ENCODE peak calls at places on chromosomes 7 and 10, in five cellular contexts. X is transverse colon, A is uterus, W is sigmoid colon, U is Peyer's patch. M is an unnamed sample.

GRCh38 chr7:104955276-104955675 is 58.7 kb upstream of the KMT2E start:
- DNase-seq in A (no peak), X (no peak), U (no peak), W (no peak), M (no peak)

GRCh38 chr10:34866848-34867247 is 51.8 kb upstream of the PARD3 start:
- DNase-seq in A (no peak), W (no peak), X (peak; percentile 31), U (no peak), M (peak; percentile 7)

GRCh38 chr10:91416339-91416868 is 6.3 kb downstream of the HECTD2 start:
- DNase-seq in W (no peak), A (no peak), U (no peak), X (no peak), M (no peak)

GRCh38 chr7:132577206-132578049 is 1.2 kb upstream of the PLXNA4 start:
- DNase-seq in U (peak; percentile 56), A (peak; percentile 76), X (peak; percentile 42), W (peak; percentile 88), M (peak; percentile 37)

GRCh38 chr10:115239761-115240160 is 146.6 kb downstream of the ATRNL1 start:
- DNase-seq in X (no peak), W (no peak), U (no peak), A (no peak), M (no peak)

GRCh38 chr7:156823441-156823840 is 69.5 kb downstream of the LMBR1 start:
- DNase-seq in X (no peak), U (no peak), W (no peak), A (no peak), M (no peak)

GRCh38 chr10:77428776-77429395 is 208.7 kb downstream of the KCNMA1 start:
- DNase-seq in W (peak; percentile 84), A (peak; percentile 67), X (peak; percentile 49), U (no peak), M (peak; percentile 71)

GRCh38 chr10:79403441-79404230 is 41.8 kb downstream of the ZCCHC24 start:
- DNase-seq in A (peak; percentile 44), W (peak; percentile 82), U (peak; percentile 44), X (no peak), M (no peak)

GRCh38 chr7:143914938-143915337 is 13.0 kb upstream of the TCAF1 start:
- DNase-seq in A (no peak), X (no peak), U (no peak), W (no peak), M (no peak)

GRCh38 chr7:135716677-135717238 is 11.2 kb downstream of the SLC13A4 start:
- DNase-seq in U (no peak), X (no peak), A (no peak), W (no peak), M (no peak)

GRCh38 chr10:71241114-71241898 is 28.9 kb downstream of the UNC5B start:
- DNase-seq in U (no peak), A (peak; percentile 79), X (no peak), W (no peak), M (no peak)

GRCh38 chr10:5556576-5556975 is 31.8 kb downstream of the CALML3 start:
- DNase-seq in A (peak; percentile 10), X (no peak), U (no peak), W (peak; percentile 44), M (no peak)

GRCh38 chr7:134925766-134926165 is 60.5 kb upstream of the AGBL3 start:
- DNase-seq in W (no peak), A (no peak), U (no peak), X (no peak), M (no peak)

GRCh38 chr7:120089968-120090367 is 183.0 kb upstream of the KCND2 start:
- DNase-seq in X (no peak), W (no peak), U (no peak), A (no peak), M (peak; percentile 20)

GRCh38 chr7:70113543-70113942 is 515.3 kb downstream of the AUTS2 start:
- DNase-seq in A (no peak), W (no peak), U (no peak), X (no peak), M (no peak)

GRCh38 chr7:45598697-45599520 is 24.7 kb downstream of the ADCY1 start:
- DNase-seq in X (no peak), U (no peak), A (no peak), W (no peak), M (no peak)

GRCh38 chr7:20224005-20224404 is 6.8 kb upstream of the MACC1 start:
- DNase-seq in U (no peak), A (no peak), X (no peak), W (no peak), M (no peak)

GRCh38 chr10:75632750-75633462 is 201.5 kb downstream of the LRMDA start:
- DNase-seq in U (no peak), W (no peak), X (no peak), A (peak; percentile 46), M (no peak)

GRCh38 chr10:32384185-32384584 is 37.2 kb upstream of the EPC1 start:
- DNase-seq in U (no peak), X (peak; percentile 63), A (no peak), W (no peak), M (no peak)

GRCh38 chr10:73797324-73798025 is 12.1 kb downstream of the ZSWIM8 start:
- DNase-seq in W (peak; percentile 64), A (no peak), U (peak; percentile 43), X (no peak), M (peak; percentile 22)

GRCh38 chr10:110357252-110357780 is 52.6 kb upstream of the SMNDC1 start:
- DNase-seq in A (peak; percentile 60), X (peak; percentile 45), W (no peak), U (no peak), M (no peak)

GRCh38 chr10:79322616-79323566 is 24.4 kb upstream of the PPIF start:
- DNase-seq in A (peak; percentile 20), W (peak; percentile 88), U (no peak), X (peak; percentile 71), M (no peak)

GRCh38 chr10:80493482-80494021 is 39.4 kb downstream of the TSPAN14 start:
- DNase-seq in W (no peak), U (no peak), A (no peak), X (no peak), M (no peak)

GRCh38 chr7:7438851-7439250 is 96.8 kb downstream of the COL28A1 start:
- DNase-seq in X (no peak), U (no peak), A (no peak), W (no peak), M (no peak)

GRCh38 chr7:95758187-95758586 is 14.2 kb upstream of the DYNC1I1 start:
- DNase-seq in W (no peak), X (no peak), U (no peak), A (no peak), M (no peak)

GRCh38 chr7:151840088-151840910 is 36.6 kb downstream of the PRKAG2 start:
- DNase-seq in W (no peak), U (no peak), X (no peak), A (no peak), M (no peak)

GRCh38 chr7:75735059-75735458 is 3.7 kb downstream of the HIP1 start:
- DNase-seq in U (no peak), W (no peak), A (no peak), X (no peak), M (no peak)

GRCh38 chr10:7397636-7398035 is 13.2 kb downstream of the SFMBT2 start:
- DNase-seq in U (no peak), A (no peak), W (no peak), X (no peak), M (no peak)

GRCh38 chr7:150383710-150384397 is 4.7 kb downstream of the ZNF775 start:
- DNase-seq in A (no peak), W (peak; percentile 83), X (peak; percentile 87), U (peak; percentile 74), M (no peak)

GRCh38 chr7:115471891-115472290 is 550.0 kb downstream of the MDFIC start:
- DNase-seq in W (no peak), X (no peak), U (no peak), A (no peak), M (no peak)

GRCh38 chr7:2758673-2759603 is 70.9 kb downstream of the AMZ1 start:
- DNase-seq in W (no peak), A (no peak), U (no peak), X (no peak), M (no peak)

GRCh38 chr7:80583901-80584300 is 54.5 kb upstream of the CD36 start:
- DNase-seq in X (no peak), U (no peak), W (no peak), A (no peak), M (no peak)

GRCh38 chr7:127437241-127437640 is 44.7 kb upstream of the ZNF800 start:
- DNase-seq in W (no peak), U (no peak), A (no peak), X (no peak), M (no peak)

GRCh38 chr7:44617225-44617885 is 10.9 kb downstream of the OGDH start:
- DNase-seq in A (no peak), U (no peak), X (no peak), W (no peak), M (no peak)

GRCh38 chr10:132448248-132448731 is 51.3 kb downstream of the PWWP2B start:
- DNase-seq in W (no peak), X (peak; percentile 91), A (peak; percentile 75), U (peak; percentile 92), M (peak; percentile 89)
- TF ChIP-seq POLR2A in W (no peak), X (peak; percentile 72), A (peak; percentile 22), U (no peak), M (no peak)

DNA sequence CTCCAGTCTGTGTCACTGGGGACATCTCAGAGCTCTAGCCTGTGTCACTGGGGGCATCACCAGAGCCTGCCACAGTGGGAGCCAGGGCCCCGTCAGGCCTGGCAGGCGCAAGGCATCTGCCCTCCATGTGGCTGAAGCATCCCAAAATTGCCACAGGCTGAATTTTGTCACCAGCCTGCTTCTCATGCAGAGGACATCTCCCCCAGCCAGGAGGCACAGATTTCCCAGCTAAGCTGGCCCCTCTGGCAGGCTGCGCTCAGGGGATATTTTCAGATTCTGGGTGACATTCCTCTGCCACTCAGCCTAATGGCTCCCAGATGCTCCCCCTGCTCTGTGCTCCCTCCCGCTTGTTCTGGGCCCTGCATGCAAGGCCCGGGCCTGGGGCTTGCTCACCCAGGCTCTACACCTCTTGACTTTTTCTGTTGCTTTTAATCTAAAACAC is 64.6 kb downstream of the COL13A1 start:
- DNase-seq in X (no peak), W (no peak), U (no peak), A (no peak), M (no peak)
- H3K4me1 ChIP-seq in X (peaks cover 12% of the 10 kb centered on the region), W (no peaks in the 10 kb centered on the region), U (peaks cover 42% of the 10 kb centered on the region), A (no peaks in the 10 kb centered on the region), M (peaks cover 8% of the 10 kb centered on the region)

DNA sequence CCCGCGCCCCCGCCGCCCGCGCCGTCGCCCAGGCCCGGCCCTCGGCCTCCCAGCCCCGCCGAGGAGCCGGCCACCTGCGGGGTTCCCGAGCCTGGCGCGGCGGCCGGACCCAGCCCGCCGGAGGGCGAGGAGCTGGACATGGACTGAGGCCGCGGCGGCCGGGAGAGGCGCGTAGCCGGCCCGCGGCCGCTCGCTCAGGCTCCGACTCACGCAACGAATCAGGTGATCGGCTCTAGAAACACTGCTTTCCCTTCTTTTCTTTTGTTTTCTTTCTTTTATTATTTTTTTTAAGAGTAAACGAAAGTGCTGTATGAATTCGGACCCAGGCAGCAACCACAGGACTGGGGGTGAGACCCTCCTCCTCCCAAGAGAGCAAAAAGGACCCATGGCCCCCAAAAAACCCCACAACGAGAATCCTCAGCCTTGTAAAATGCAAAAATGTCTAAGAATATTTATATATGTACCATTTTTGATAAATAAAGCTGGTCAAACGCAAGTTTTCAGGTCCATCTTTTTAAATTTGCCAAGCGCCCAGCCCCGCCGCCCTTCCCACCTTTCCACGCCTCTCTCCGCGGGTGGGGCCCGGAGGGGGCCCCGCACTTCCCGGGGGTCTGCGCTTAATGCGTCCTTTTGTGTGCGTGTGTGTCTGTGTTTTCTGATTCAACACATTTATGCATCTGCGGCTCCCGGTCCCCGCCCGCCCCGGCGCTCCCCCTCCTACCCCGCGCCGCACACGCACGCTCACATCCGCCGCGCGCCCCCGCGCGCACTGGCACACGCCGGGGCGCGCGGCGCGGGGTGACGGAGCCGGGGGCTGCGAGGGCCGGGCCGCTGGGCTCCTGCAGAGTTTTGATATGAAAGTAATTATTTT is 4.4 kb downstream of the UNCX start:
- DNase-seq in W (no peak), X (no peak), A (no peak), U (no peak), M (no peak)
- H3K27me3 ChIP-seq in W (peaks cover 92% of the 10 kb centered on the region), X (peaks cover 97% of the 10 kb centered on the region), A (peaks cover 69% of the 10 kb centered on the region), U (peaks cover 88% of the 10 kb centered on the region), M (peaks cover 86% of the 10 kb centered on the region)

GRCh38 chr10:124719213-124719851 is 24.8 kb downstream of the FAM53B start:
- DNase-seq in A (no peak), W (peak; percentile 82), U (peak; percentile 62), X (peak; percentile 83), M (peak; percentile 80)
- TF ChIP-seq POLR2A in A (no peak), W (no peak), U (no peak), X (no peak), M (no peak)

M was measured in adrenal gland.